ENCODE peak calls at places on chromosome 15, in nine cellular contexts. D is skeletal muscle cell, C is lower lobe of right lung, R is SK-N-DZ, N is Right ventricle myocardium superior, M is cardiac fibroblast, U is dorsolateral prefrontal cortex, V is NCI-H460, O is GM20000. Y is an unnamed sample.

GRCh38 chr15:70196314-70197291 is 98.9 kb upstream of the TLE3 start:
- DNase-seq in V (peak), R (peak), M (peak), D (peak), U (no peak), O (peak), N (no peak), C (peak), Y (peak)

GRCh38 chr15:87492321-87492720 is 764.2 kb downstream of the NTRK3 start:
- DNase-seq in V (no peak), N (no peak), D (no peak), R (no peak), U (no peak), C (no peak), O (no peak), M (no peak), Y (no peak)

GRCh38 chr15:68408526-68408925 is 23.4 kb downstream of the ITGA11 start:
- DNase-seq in R (no peak), C (no peak), M (no peak), U (no peak), O (no peak), N (no peak), V (no peak), D (no peak), Y (no peak)

GRCh38 chr15:100569406-100569805 is 32.6 kb downstream of the LINS1 start:
- DNase-seq in D (no peak), U (no peak), M (no peak), O (no peak), R (no peak), V (no peak), C (no peak), N (no peak), Y (no peak)

GRCh38 chr15:77168211-77168610 is 97.3 kb upstream of the TSPAN3 start:
- DNase-seq in O (no peak), N (no peak), R (no peak), M (no peak), C (no peak), D (no peak), U (no peak), V (no peak), Y (no peak)

GRCh38 chr15:31342781-31343626 is 16.4 kb downstream of the KLF13 start:
- DNase-seq in V (no peak), D (no peak), U (peak), N (no peak), C (peak), O (no peak), R (no peak), M (no peak), Y (no peak)

GRCh38 chr15:64901914-64902313 is 9.8 kb upstream of the ANKDD1A start:
- DNase-seq in O (no peak), D (no peak), R (no peak), U (no peak), C (no peak), M (no peak), V (no peak), N (no peak), Y (no peak)

GRCh38 chr15:101810905-101811304 is 1.1 kb upstream of the OR4F15 start:
- DNase-seq in C (no peak), O (no peak), R (no peak), N (no peak), D (no peak), U (no peak), V (no peak), M (no peak), Y (no peak)

GRCh38 chr15:52481915-52482314 is 46.8 kb downstream of the MYO5A start:
- DNase-seq in R (no peak), M (peak), U (no peak), O (peak), V (no peak), N (no peak), C (no peak), D (peak), Y (peak)

GRCh38 chr15:87863152-87863551 is 393.4 kb downstream of the NTRK3 start:
- DNase-seq in O (no peak), D (no peak), M (peak), U (no peak), N (no peak), C (no peak), V (no peak), R (no peak), Y (no peak)